ENCODE peak calls at places on chromosomes 7 and 10, in seven cellular contexts. Y is stomach, O is spleen, T is breast epithelium, B is adrenal gland, P is uterus, V is IMR-90. D is an unnamed sample.
A peak's percentile ranks its signal among the peaks of the same experiment; 100 is the strongest.

GRCh38 chr7:71752171-71752935 is 620.4 kb downstream of the GALNT17 start:
- DNase-seq in V (no peak), Y (peak; percentile 66), O (peak; percentile 82), B (peak; percentile 57), T (no peak), P (no peak), D (peak; percentile 33)

GRCh38 chr10:96512524-96512991 is 1.2 kb downstream of the TLL2 start:
- DNase-seq in T (no peak), V (peak; percentile 12), B (peak; percentile 20), O (no peak), P (peak; percentile 28), Y (no peak), D (peak; percentile 43)

GRCh38 chr7:157397751-157398691 is 61.2 kb downstream of the DNAJB6 start:
- DNase-seq in Y (peak; percentile 48), P (peak; percentile 52), B (peak; percentile 37), V (peak; percentile 81), O (no peak), T (no peak), D (peak; percentile 31)

GRCh38 chr10:100534726-100535125 is 1.0 kb upstream of the HIF1AN start:
- DNase-seq in P (no peak), T (no peak), Y (no peak), O (no peak), B (no peak), V (no peak), D (no peak)

GRCh38 chr7:135831451-135832220 is 83.0 kb upstream of the FAM180A start:
- DNase-seq in O (no peak), T (no peak), B (no peak), Y (no peak), P (no peak), V (no peak), D (no peak)

GRCh38 chr7:94671444-94672235 is 15.7 kb upstream of the SGCE start:
- DNase-seq in O (no peak), P (no peak), V (no peak), B (no peak), T (no peak), Y (no peak), D (no peak)

GRCh38 chr7:12911053-12911452 is 223.6 kb downstream of the ARL4A start:
- DNase-seq in Y (no peak), O (no peak), T (no peak), P (no peak), B (no peak), V (no peak), D (no peak)

GRCh38 chr10:131221632-131222277 is 89.8 kb downstream of the TCERG1L start:
- DNase-seq in P (no peak), O (peak; percentile 54), B (no peak), V (no peak), Y (no peak), T (no peak), D (no peak)

DNA sequence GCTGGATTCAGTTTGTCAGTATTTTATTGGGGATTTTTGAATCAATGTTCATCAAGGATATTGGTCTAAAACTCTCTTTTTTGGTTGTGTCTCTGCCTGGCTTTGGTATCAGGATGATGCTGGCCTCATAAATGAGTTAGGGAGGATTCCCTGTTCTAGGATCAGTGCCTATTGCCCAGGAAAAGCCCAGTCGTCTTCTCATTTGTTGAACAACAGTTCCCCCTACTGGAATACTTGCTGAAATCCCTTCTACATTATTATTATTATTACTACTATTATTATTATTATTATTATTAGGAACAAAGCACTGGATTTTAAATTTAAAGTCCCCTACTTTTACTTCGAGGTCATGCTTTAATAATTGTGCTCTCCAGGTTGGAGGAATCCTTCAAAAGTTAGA is 528.9 kb downstream of the MAGI2 start:
- DNase-seq in V (peak; percentile 43), B (no peak), Y (no peak), P (no peak), T (no peak), O (no peak), D (no peak)
- TF ChIP-seq CTCF in V (peak; percentile 45), B (no peak), Y (no peak), P (no peak), T (no peak), O (no peak), D (peak; percentile 33)

GRCh38 chr7:23597064-23597907 is at the start of gene CCDC126:
- DNase-seq in T (peak; percentile 91), B (peak; percentile 91), P (peak; percentile 93), V (peak; percentile 87), Y (peak; percentile 93), O (peak; percentile 99), D (peak; percentile 93)
- TF ChIP-seq POLR2A in T (no peak), B (peak; percentile 27), P (peak; percentile 65), V (peak; percentile 59), Y (no peak), O (no peak), D (peak; percentile 85)

GRCh38 chr7:132249591-132249971 is 326.7 kb downstream of the PLXNA4 start:
- DNase-seq in O (no peak), V (no peak), B (no peak), T (peak; percentile 61), P (no peak), Y (peak; percentile 45), D (peak; percentile 37)
- TF ChIP-seq CTCF in O (no peak), V (no peak), B (no peak), T (no peak), P (no peak), Y (peak; percentile 25), D (no peak)

GRCh38 chr7:117113871-117114270 is 160.6 kb downstream of the ST7 start:
- DNase-seq in O (no peak), T (no peak), Y (no peak), P (no peak), V (no peak), B (no peak), D (peak; percentile 12)
- TF ChIP-seq POLR2A in O (no peak), T (no peak), Y (no peak), P (no peak), V (no peak), B (no peak), D (no peak)

GRCh38 chr10:124872681-124873080 is 69.2 kb upstream of the ZRANB1 start:
- DNase-seq in Y (no peak), O (no peak), V (no peak), P (no peak), B (no peak), T (no peak), D (no peak)
- TF ChIP-seq CTCF in Y (no peak), O (no peak), V (no peak), P (no peak), B (no peak), T (no peak), D (no peak)

GRCh38 chr7:30770936-30771858 is at the start of gene MINDY4:
- DNase-seq in P (peak; percentile 87), Y (peak; percentile 78), V (peak; percentile 80), O (peak; percentile 93), B (peak; percentile 91), T (peak; percentile 79), D (peak; percentile 84)

GRCh38 chr7:30775992-30776391 is 4.8 kb downstream of the MINDY4 start:
- DNase-seq in P (no peak), V (no peak), O (no peak), Y (no peak), T (no peak), B (no peak), D (no peak)

GRCh38 chr7:30776971-30777370 is 5.8 kb downstream of the MINDY4 start:
- DNase-seq in P (no peak), O (no peak), T (no peak), Y (no peak), V (no peak), B (no peak), D (no peak)

GRCh38 chr7:30772984-30773383 is 1.8 kb downstream of the MINDY4 start:
- DNase-seq in O (no peak), V (no peak), B (no peak), Y (no peak), T (no peak), P (no peak), D (no peak)

GRCh38 chr7:30771859-30772429 is 727 bp downstream of the MINDY4 start:
- DNase-seq in P (no peak), T (no peak), Y (no peak), V (no peak), B (no peak), O (no peak), D (no peak)
- TF ChIP-seq POLR2A in P (no peak), T (no peak), Y (no peak), V (no peak), B (no peak), O (no peak), D (no peak)

GRCh38 chr7:140734096-140734495 is 37.6 kb downstream of the NDUFB2 start:
- DNase-seq in P (no peak), B (no peak), T (no peak), O (no peak), Y (no peak), V (no peak), D (no peak)
- TF ChIP-seq CTCF in P (no peak), B (no peak), T (no peak), O (no peak), Y (no peak), V (no peak), D (no peak)

GRCh38 chr7:152527610-152528032 is 91.8 kb upstream of the KMT2C start:
- DNase-seq in P (peak; percentile 17), B (peak; percentile 86), V (no peak), Y (no peak), T (no peak), O (no peak), D (peak; percentile 58)
- TF ChIP-seq POLR2A in P (no peak), B (no peak), V (no peak), Y (no peak), T (no peak), O (no peak), D (no peak)

GRCh38 chr7:144659211-144659610 is 176.6 kb downstream of the TPK1 start:
- DNase-seq in P (no peak), O (no peak), T (no peak), B (no peak), Y (no peak), V (no peak), D (no peak)

GRCh38 chr7:144653449-144653848 is 182.4 kb downstream of the TPK1 start:
- DNase-seq in T (no peak), P (no peak), Y (no peak), V (no peak), B (no peak), O (no peak), D (no peak)

GRCh38 chr7:144656960-144657359 is 178.9 kb downstream of the TPK1 start:
- DNase-seq in T (no peak), B (no peak), O (no peak), P (no peak), Y (no peak), V (no peak), D (peak; percentile 8)
- TF ChIP-seq CTCF in T (no peak), B (no peak), O (no peak), P (no peak), Y (no peak), V (no peak), D (no peak)

GRCh38 chr7:35252584-35252983 is 1.3 kb downstream of the TBX20 start:
- DNase-seq in P (no peak), B (no peak), T (no peak), V (no peak), O (no peak), Y (no peak), D (no peak)
- TF ChIP-seq POLR2A in P (no peak), B (no peak), T (no peak), V (no peak), O (no peak), Y (no peak), D (no peak)

D was measured in body of pancreas.